ENCODE peak calls at places on chromosomes 6 and 20, in five cellular contexts. Y is fibroblast of lung, M is uterus, J is astrocyte, I is neural progenitor cell. G is an unnamed sample.

GRCh38 chr6:34146801-34147592 is 1.1 kb upstream of the GRM4 start:
- DNase-seq in I (no peak), J (peak), M (no peak), Y (peak), G (no peak)

GRCh38 chr6:133546098-133546497 is 304.9 kb downstream of the EYA4 start:
- DNase-seq in J (peak), I (no peak), M (no peak), Y (peak), G (no peak)

GRCh38 chr6:37741757-37742400 is 44.2 kb upstream of the MDGA1 start:
- DNase-seq in Y (no peak), J (no peak), I (peak), M (no peak), G (no peak)

GRCh38 chr20:53757472-53757913 is 163.9 kb upstream of the ZNF217 start:
- DNase-seq in I (no peak), M (no peak), Y (no peak), J (no peak), G (no peak)

GRCh38 chr20:11159728-11160127 is 485.9 kb upstream of the JAG1 start:
- DNase-seq in Y (peak), I (no peak), M (no peak), J (peak), G (no peak)

GRCh38 chr6:87982134-87982533 is 65.5 kb upstream of the SPACA1 start:
- DNase-seq in Y (no peak), M (no peak), J (no peak), I (no peak), G (no peak)

GRCh38 chr6:136846046-136846445 is 23.7 kb downstream of the PEX7 start:
- DNase-seq in I (peak), M (peak), J (peak), Y (peak), G (no peak)

GRCh38 chr6:30557683-30557981 is 537 bp downstream of the PRR3 start:
- DNase-seq in M (no peak), J (no peak), I (no peak), Y (no peak), G (no peak)

GRCh38 chr6:132198040-132198439 is 203.2 kb downstream of the MOXD1 start:
- DNase-seq in M (no peak), I (no peak), J (peak), Y (peak), G (no peak)

GRCh38 chr6:72350256-72350875 is 271.5 kb upstream of the KCNQ5 start:
- DNase-seq in M (no peak), J (no peak), I (no peak), Y (no peak), G (no peak)

GRCh38 chr20:22333885-22334545 is 250.4 kb downstream of the FOXA2 start:
- DNase-seq in M (no peak), J (peak), I (peak), Y (peak), G (peak)

GRCh38 chr6:38339914-38340313 is 299.8 kb downstream of the BTBD9 start:
- DNase-seq in J (no peak), Y (no peak), M (no peak), I (no peak), G (no peak)

GRCh38 chr6:165034271-165034741 is 275.1 kb downstream of the C6orf118 start:
- DNase-seq in Y (no peak), M (no peak), J (no peak), I (no peak), G (no peak)

GRCh38 chr6:47047479-47048411 is 5.6 kb upstream of the ADGRF1 start:
- DNase-seq in J (peak), I (peak), Y (peak), M (peak), G (peak)

GRCh38 chr6:15148356-15149058 is 97.4 kb upstream of the JARID2 start:
- DNase-seq in J (peak), I (peak), M (no peak), Y (peak), G (peak)

GRCh38 chr6:36717871-36718540 is 20.4 kb downstream of the RAB44 start:
- DNase-seq in J (no peak), M (no peak), Y (no peak), I (no peak), G (no peak)

GRCh38 chr6:84220809-84221409 is 6.5 kb downstream of the CEP162 start:
- DNase-seq in J (no peak), Y (no peak), I (peak), M (no peak), G (peak)

GRCh38 chr6:71420693-71421328 is 132.2 kb downstream of the OGFRL1 start:
- DNase-seq in M (peak), J (peak), Y (peak), I (peak), G (peak)

GRCh38 chr6:49743427-49743826 is 761 bp downstream of the CRISP3 start:
- DNase-seq in M (no peak), Y (no peak), I (no peak), J (no peak), G (no peak)

GRCh38 chr6:44029489-44030185 is 97.6 kb downstream of the MRPL14 start:
- DNase-seq in Y (no peak), J (no peak), I (no peak), M (peak), G (no peak)

GRCh38 chr20:25274891-25275812 is 27.3 kb downstream of the PYGB start:
- DNase-seq in I (no peak), Y (no peak), M (peak), J (no peak), G (no peak)

GRCh38 chr6:96116674-96117073 is 100.9 kb downstream of the FUT9 start:
- DNase-seq in Y (no peak), M (no peak), J (no peak), I (peak), G (no peak)

GRCh38 chr20:33093074-33093473 is 13.6 kb downstream of the BPIFB4 start:
- DNase-seq in M (no peak), I (no peak), Y (no peak), J (no peak), G (no peak)

GRCh38 chr6:44072959-44073611 is 54.2 kb downstream of the MRPL14 start:
- DNase-seq in Y (peak), J (peak), I (peak), M (peak), G (no peak)

GRCh38 chr6:122563364-122564052 is 46.7 kb upstream of the PKIB start:
- DNase-seq in M (no peak), I (no peak), Y (no peak), J (no peak), G (no peak)

GRCh38 chr6:137223370-137224131 is 4.4 kb upstream of the IFNGR1 start:
- DNase-seq in I (no peak), Y (peak), J (peak), M (no peak), G (no peak)

GRCh38 chr6:161422710-161423109 is 148.8 kb upstream of the AGPAT4 start:
- DNase-seq in M (no peak), I (no peak), J (no peak), Y (peak), G (no peak)

GRCh38 chr6:69155467-69155866 is 520.4 kb downstream of the ADGRB3 start:
- DNase-seq in I (no peak), M (no peak), Y (no peak), J (no peak), G (no peak)

GRCh38 chr6:159045826-159046225 is 1.0 kb upstream of the TAGAP start:
- DNase-seq in J (no peak), I (no peak), M (no peak), Y (no peak), G (no peak)

GRCh38 chr20:52168116-52168515 is 23.5 kb downstream of the ZFP64 start:
- DNase-seq in Y (peak), I (no peak), M (no peak), J (no peak), G (no peak)

GRCh38 chr6:131949909-131950766 is 1.0 kb downstream of the CCN2 start:
- DNase-seq in M (peak), Y (peak), J (peak), I (peak), G (peak)

GRCh38 chr20:41177636-41178035 is 40.3 kb downstream of the PLCG1 start:
- DNase-seq in J (peak), Y (peak), I (no peak), M (peak), G (peak)

GRCh38 chr6:27143474-27144026 is 104.0 kb upstream of the PRSS16 start:
- DNase-seq in I (no peak), M (no peak), J (no peak), Y (no peak), G (no peak)

GRCh38 chr6:27146706-27147507 is 100.6 kb upstream of the PRSS16 start:
- DNase-seq in Y (peak), M (peak), J (peak), I (peak), G (peak)

GRCh38 chr6:27145731-27146455 is 101.6 kb upstream of the PRSS16 start:
- DNase-seq in I (peak), J (peak), Y (peak), M (peak), G (peak)

GRCh38 chr6:27141472-27142015 is 106.0 kb upstream of the PRSS16 start:
- DNase-seq in Y (no peak), I (no peak), M (no peak), J (no peak), G (no peak)

GRCh38 chr6:27144740-27145079 is 102.8 kb upstream of the PRSS16 start:
- DNase-seq in M (no peak), Y (no peak), I (peak), J (no peak), G (no peak)
- H3K4me3 ChIP-seq in M (no peak), Y (peak), I (peak), J (peak), G (peak)

DNA sequence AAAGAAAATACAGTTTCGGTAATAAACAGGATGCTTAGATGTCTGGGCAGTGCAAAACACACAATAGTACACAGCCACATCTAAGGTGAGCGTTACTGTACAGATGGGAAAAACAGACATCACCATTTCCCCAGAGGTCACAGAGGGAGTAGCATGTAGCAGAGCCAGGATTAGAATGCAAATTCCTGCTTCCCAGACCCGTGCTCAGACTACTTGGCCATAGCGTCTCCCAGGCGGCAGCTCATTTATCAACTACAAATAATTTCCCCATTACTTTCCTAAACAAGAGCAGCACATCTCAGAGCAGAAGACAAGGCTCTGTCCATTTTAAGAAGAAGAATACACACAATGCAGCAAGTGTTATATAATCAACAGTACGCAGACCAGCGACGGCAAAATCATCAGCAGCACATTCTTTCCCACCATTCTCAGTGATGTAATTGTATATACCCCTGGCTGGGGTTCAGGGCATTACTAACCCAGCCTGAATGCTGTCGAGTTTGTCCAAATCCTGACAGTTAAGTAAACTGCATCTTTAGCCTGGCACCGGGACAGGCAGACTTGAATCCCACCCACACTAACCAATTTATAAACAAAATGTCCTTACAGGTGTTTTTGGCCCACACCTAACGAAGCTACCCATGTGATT is 61.9 kb downstream of the CNKSR3 start:
- DNase-seq in Y (peak), I (no peak), M (peak), J (peak), G (peak)
- TF ChIP-seq CTCF in Y (peak), I (peak), M (peak), J (peak), G (no peak)

DNA sequence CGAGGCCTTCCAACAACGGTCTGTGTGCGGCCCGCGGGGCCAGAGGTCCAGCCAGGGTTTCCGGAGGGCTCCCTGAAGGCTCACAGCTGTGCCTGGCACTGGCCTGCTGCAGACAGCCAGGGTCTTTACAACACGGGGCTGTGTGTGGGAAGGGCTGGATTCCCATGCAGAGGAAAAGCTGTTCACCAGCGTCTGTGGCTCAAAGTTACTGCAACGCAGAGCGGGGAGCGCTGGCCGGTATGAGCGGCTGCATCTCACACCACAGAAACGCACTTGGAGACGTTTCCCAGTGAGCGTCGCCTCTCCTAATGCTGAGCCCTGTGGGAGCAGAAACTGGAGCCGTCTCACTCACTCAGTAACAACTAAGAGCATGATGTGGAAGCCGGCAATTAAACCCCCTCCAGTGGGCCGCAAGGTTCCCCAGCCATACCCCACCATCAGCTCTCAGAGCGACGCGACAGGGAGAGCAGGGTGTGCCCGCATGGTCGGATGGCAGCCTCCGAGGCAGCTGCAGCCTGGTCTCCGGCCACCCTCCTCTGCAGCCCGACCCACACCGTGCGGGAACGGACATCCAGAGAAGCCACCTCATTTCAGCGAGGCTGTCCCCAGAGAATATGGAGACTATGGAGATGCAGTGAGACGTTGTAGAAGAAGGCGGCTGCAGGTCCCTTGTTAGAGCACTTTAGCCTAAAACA is 42.6 kb downstream of the DLL1 start:
- DNase-seq in M (no peak), I (no peak), J (no peak), Y (no peak), G (no peak)
- H3K4me3 ChIP-seq in M (no peak), I (no peak), J (no peak), Y (no peak), G (no peak)

GRCh38 chr6:120826253-120826652 is 508.0 kb downstream of the TBC1D32 start:
- DNase-seq in I (peak), M (no peak), Y (no peak), J (no peak), G (no peak)
- TF ChIP-seq CTCF in I (peak), M (no peak), Y (no peak), J (peak), G (no peak)

GRCh38 chr6:117919775-117920492 is 12.9 kb downstream of the SLC35F1 start:
- DNase-seq in I (peak), M (peak), J (no peak), Y (peak), G (no peak)
- H3K4me3 ChIP-seq in I (peak), M (no peak), J (peak), Y (peak), G (no peak)

DNA sequence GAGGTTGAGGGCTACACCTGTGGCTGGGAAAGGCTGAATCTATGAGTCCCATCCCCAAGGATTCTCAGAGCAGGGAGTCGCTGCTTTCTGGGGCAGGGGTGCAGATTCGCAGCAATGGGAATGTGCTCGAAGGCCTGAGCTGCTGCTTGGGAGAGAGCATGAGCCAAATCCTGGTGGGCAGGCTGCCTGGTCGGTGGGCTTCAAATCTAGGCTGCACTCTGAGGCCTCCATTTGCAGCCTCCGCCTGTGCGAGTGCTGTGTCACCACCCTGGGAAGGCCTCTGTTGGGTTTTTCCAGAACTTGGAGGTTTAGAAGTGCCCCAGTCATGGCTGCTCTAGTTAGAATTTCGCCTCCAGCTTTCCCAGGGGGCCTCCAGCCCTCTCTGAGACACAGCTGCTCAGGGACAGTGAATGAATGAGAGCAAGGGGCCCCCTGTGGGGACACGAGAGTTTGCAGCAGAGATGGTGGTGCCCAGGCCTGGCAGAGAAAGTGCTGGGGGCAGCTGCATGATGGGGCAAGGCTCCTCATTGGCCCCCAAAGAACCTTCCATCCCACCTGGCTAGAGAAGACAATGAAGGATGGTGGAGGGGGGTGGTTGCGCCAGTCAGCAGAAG is 31.1 kb upstream of the RNF24 start:
- DNase-seq in M (no peak), I (peak), Y (no peak), J (no peak), G (no peak)
- TF ChIP-seq CTCF in M (no peak), I (no peak), Y (no peak), J (no peak), G (no peak)